ENCODE peak calls at places on chromosome 1, in seven cellular contexts. One of them, this sample, is unnamed.
A peak's percentile ranks its signal among the peaks of the same experiment; 100 is the strongest.

GRCh38 chr1:20211511-20211931 is 25.2 kb upstream of the PLA2G2C start:
- DNase-seq in PC-9: peak; percentile 95
- DNase-seq in AG10803: no peak
- DNase-seq in HFF-Myc: no peak
- DNase-seq in spleen: no peak
- DNase-seq in A549: peak; percentile 72
- DNase-seq in foreskin fibroblast: no peak
- DNase-seq in this sample: peak; percentile 46

GRCh38 chr1:165403835-165404482 is 41.0 kb downstream of the RXRG start:
- DNase-seq in HFF-Myc: no peak
- DNase-seq in AG10803: no peak
- DNase-seq in spleen: no peak
- DNase-seq in foreskin fibroblast: no peak
- DNase-seq in A549: peak; percentile 21
- DNase-seq in PC-9: no peak
- DNase-seq in this sample: peak; percentile 57

GRCh38 chr1:190478193-190479007 is 736 bp upstream of the BRINP3 start:
- DNase-seq in AG10803: no peak
- DNase-seq in spleen: no peak
- DNase-seq in HFF-Myc: no peak
- DNase-seq in foreskin fibroblast: no peak
- DNase-seq in PC-9: no peak
- DNase-seq in A549: peak; percentile 24
- DNase-seq in this sample: peak; percentile 16

GRCh38 chr1:179142889-179143299 is 61.0 kb downstream of the TOR3A start:
- DNase-seq in spleen: no peak
- DNase-seq in A549: peak; percentile 88
- DNase-seq in HFF-Myc: peak; percentile 94
- DNase-seq in AG10803: peak; percentile 98
- DNase-seq in PC-9: peak; percentile 93
- DNase-seq in foreskin fibroblast: peak; percentile 94
- DNase-seq in this sample: peak; percentile 51

GRCh38 chr1:213927897-213928296 is 59.9 kb upstream of the PROX1 start:
- DNase-seq in PC-9: no peak
- DNase-seq in spleen: no peak
- DNase-seq in foreskin fibroblast: no peak
- DNase-seq in HFF-Myc: no peak
- DNase-seq in AG10803: no peak
- DNase-seq in A549: no peak
- DNase-seq in this sample: no peak

GRCh38 chr1:28281608-28282425 is 22.5 kb downstream of the SESN2 start:
- DNase-seq in AG10803: no peak
- DNase-seq in spleen: no peak
- DNase-seq in foreskin fibroblast: no peak
- DNase-seq in PC-9: no peak
- DNase-seq in A549: no peak
- DNase-seq in HFF-Myc: no peak
- DNase-seq in this sample: no peak

GRCh38 chr1:198902616-198903140 is 263.8 kb downstream of the PTPRC start:
- DNase-seq in spleen: no peak
- DNase-seq in AG10803: no peak
- DNase-seq in foreskin fibroblast: no peak
- DNase-seq in A549: no peak
- DNase-seq in PC-9: no peak
- DNase-seq in HFF-Myc: no peak
- DNase-seq in this sample: no peak

GRCh38 chr1:81305997-81306452 is 494.7 kb upstream of the ADGRL2 start:
- DNase-seq in HFF-Myc: peak; percentile 3
- DNase-seq in foreskin fibroblast: peak; percentile 39
- DNase-seq in spleen: no peak
- DNase-seq in AG10803: peak; percentile 47
- DNase-seq in A549: peak; percentile 45
- DNase-seq in PC-9: no peak
- DNase-seq in this sample: peak; percentile 11

GRCh38 chr1:99994496-99994895 is 24.7 kb downstream of the SLC35A3 start:
- DNase-seq in AG10803: no peak
- DNase-seq in foreskin fibroblast: no peak
- DNase-seq in A549: no peak
- DNase-seq in HFF-Myc: no peak
- DNase-seq in PC-9: no peak
- DNase-seq in spleen: no peak
- DNase-seq in this sample: no peak

GRCh38 chr1:155729031-155729898 is 40.4 kb downstream of the DAP3 start:
- DNase-seq in AG10803: peak; percentile 72
- DNase-seq in foreskin fibroblast: peak; percentile 52
- DNase-seq in PC-9: no peak
- DNase-seq in HFF-Myc: peak; percentile 52
- DNase-seq in A549: peak; percentile 81
- DNase-seq in spleen: no peak
- DNase-seq in this sample: peak; percentile 58

GRCh38 chr1:53334312-53334711 is 6.4 kb upstream of the LRP8 start:
- DNase-seq in A549: no peak
- DNase-seq in foreskin fibroblast: no peak
- DNase-seq in AG10803: no peak
- DNase-seq in PC-9: no peak
- DNase-seq in spleen: peak; percentile 17
- DNase-seq in HFF-Myc: no peak
- DNase-seq in this sample: no peak

GRCh38 chr1:13618483-13618882 is 34.9 kb downstream of the PDPN start:
- DNase-seq in HFF-Myc: no peak
- DNase-seq in PC-9: no peak
- DNase-seq in foreskin fibroblast: no peak
- DNase-seq in spleen: no peak
- DNase-seq in AG10803: no peak
- DNase-seq in A549: no peak
- DNase-seq in this sample: no peak

GRCh38 chr1:202860744-202861419 is 28.1 kb downstream of the RABIF start:
- DNase-seq in spleen: peak; percentile 80
- DNase-seq in A549: peak; percentile 57
- DNase-seq in AG10803: no peak
- DNase-seq in PC-9: peak; percentile 94
- DNase-seq in foreskin fibroblast: peak; percentile 19
- DNase-seq in HFF-Myc: no peak
- DNase-seq in this sample: peak; percentile 85

GRCh38 chr1:28893403-28894102 is 20.8 kb upstream of the EPB41 start:
- DNase-seq in foreskin fibroblast: peak; percentile 77
- DNase-seq in spleen: peak; percentile 51
- DNase-seq in PC-9: no peak
- DNase-seq in A549: no peak
- DNase-seq in HFF-Myc: peak; percentile 58
- DNase-seq in AG10803: peak; percentile 66
- DNase-seq in this sample: no peak

GRCh38 chr1:80536464-80536863 is 1264.3 kb upstream of the ADGRL2 start:
- DNase-seq in A549: no peak
- DNase-seq in foreskin fibroblast: no peak
- DNase-seq in spleen: no peak
- DNase-seq in PC-9: no peak
- DNase-seq in AG10803: no peak
- DNase-seq in HFF-Myc: no peak
- DNase-seq in this sample: no peak

GRCh38 chr1:30805301-30806003 is 47.9 kb upstream of the LAPTM5 start:
- DNase-seq in PC-9: no peak
- DNase-seq in foreskin fibroblast: no peak
- DNase-seq in HFF-Myc: no peak
- DNase-seq in spleen: no peak
- DNase-seq in AG10803: no peak
- DNase-seq in A549: no peak
- DNase-seq in this sample: no peak

GRCh38 chr1:209095627-209096595 is 487.6 kb upstream of the CAMK1G start:
- DNase-seq in foreskin fibroblast: peak; percentile 63
- DNase-seq in HFF-Myc: peak; percentile 63
- DNase-seq in PC-9: peak; percentile 57
- DNase-seq in AG10803: peak; percentile 88
- DNase-seq in spleen: no peak
- DNase-seq in A549: peak; percentile 64
- DNase-seq in this sample: peak; percentile 52

GRCh38 chr1:160429702-160430535 is 29.6 kb downstream of the VANGL2 start:
- DNase-seq in A549: no peak
- DNase-seq in AG10803: no peak
- DNase-seq in spleen: no peak
- DNase-seq in PC-9: no peak
- DNase-seq in foreskin fibroblast: no peak
- DNase-seq in HFF-Myc: no peak
- DNase-seq in this sample: no peak

DNA sequence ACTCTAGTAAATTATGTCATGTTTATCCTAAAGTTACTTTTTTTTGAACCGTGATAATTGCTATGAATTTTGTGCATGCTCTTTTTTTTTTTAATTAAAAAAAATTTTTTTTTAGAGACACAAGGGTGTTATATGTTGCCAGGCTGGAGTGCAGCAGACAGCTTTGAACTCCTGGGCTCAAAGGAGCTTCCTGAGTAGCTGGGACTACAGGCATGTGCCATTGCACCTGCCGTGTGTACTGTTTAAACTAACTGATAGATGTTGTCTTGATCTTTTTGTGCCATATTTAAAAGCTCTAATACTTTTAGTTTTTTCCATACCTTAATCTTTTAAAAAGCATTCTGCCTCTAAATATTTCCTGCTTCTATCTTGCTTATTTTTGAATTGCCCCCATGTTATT is 60.7 kb downstream of the KIF1B start:
- DNase-seq in HFF-Myc: no peak
- DNase-seq in PC-9: no peak
- DNase-seq in foreskin fibroblast: no peak
- DNase-seq in spleen: no peak
- DNase-seq in A549: no peak
- DNase-seq in AG10803: no peak
- DNase-seq in this sample: no peak
- TF ChIP-seq CTCF in HFF-Myc: no peak
- TF ChIP-seq CTCF in PC-9: no peak
- TF ChIP-seq CTCF in foreskin fibroblast: no peak
- TF ChIP-seq CTCF in spleen: no peak
- TF ChIP-seq CTCF in A549: no peak
- TF ChIP-seq CTCF in AG10803: no peak
- TF ChIP-seq CTCF in this sample: no peak

GRCh38 chr1:230407351-230407750 is 18.8 kb downstream of the PGBD5 start:
- DNase-seq in A549: peak; percentile 17
- DNase-seq in AG10803: no peak
- DNase-seq in foreskin fibroblast: no peak
- DNase-seq in HFF-Myc: no peak
- DNase-seq in PC-9: no peak
- DNase-seq in spleen: no peak
- DNase-seq in this sample: no peak

GRCh38 chr1:230400007-230400344 is 26.2 kb downstream of the PGBD5 start:
- DNase-seq in PC-9: no peak
- DNase-seq in foreskin fibroblast: no peak
- DNase-seq in HFF-Myc: no peak
- DNase-seq in spleen: no peak
- DNase-seq in AG10803: no peak
- DNase-seq in A549: no peak
- DNase-seq in this sample: no peak

GRCh38 chr1:230401763-230402294 is 24.3 kb downstream of the PGBD5 start:
- DNase-seq in A549: no peak
- DNase-seq in AG10803: peak; percentile 73
- DNase-seq in PC-9: no peak
- DNase-seq in spleen: no peak
- DNase-seq in HFF-Myc: no peak
- DNase-seq in foreskin fibroblast: no peak
- DNase-seq in this sample: no peak

GRCh38 chr1:230401096-230401495 is 25.0 kb downstream of the PGBD5 start:
- DNase-seq in HFF-Myc: no peak
- DNase-seq in AG10803: no peak
- DNase-seq in foreskin fibroblast: no peak
- DNase-seq in PC-9: no peak
- DNase-seq in spleen: no peak
- DNase-seq in A549: no peak
- DNase-seq in this sample: no peak

GRCh38 chr1:230403442-230403841 is 22.7 kb downstream of the PGBD5 start:
- DNase-seq in A549: no peak
- DNase-seq in PC-9: no peak
- DNase-seq in foreskin fibroblast: no peak
- DNase-seq in spleen: no peak
- DNase-seq in AG10803: no peak
- DNase-seq in HFF-Myc: no peak
- DNase-seq in this sample: no peak
- TF ChIP-seq CTCF in A549: no peak
- TF ChIP-seq CTCF in PC-9: no peak
- TF ChIP-seq CTCF in foreskin fibroblast: no peak
- TF ChIP-seq CTCF in spleen: no peak
- TF ChIP-seq CTCF in AG10803: no peak
- TF ChIP-seq CTCF in HFF-Myc: no peak
- TF ChIP-seq CTCF in this sample: no peak

DNA sequence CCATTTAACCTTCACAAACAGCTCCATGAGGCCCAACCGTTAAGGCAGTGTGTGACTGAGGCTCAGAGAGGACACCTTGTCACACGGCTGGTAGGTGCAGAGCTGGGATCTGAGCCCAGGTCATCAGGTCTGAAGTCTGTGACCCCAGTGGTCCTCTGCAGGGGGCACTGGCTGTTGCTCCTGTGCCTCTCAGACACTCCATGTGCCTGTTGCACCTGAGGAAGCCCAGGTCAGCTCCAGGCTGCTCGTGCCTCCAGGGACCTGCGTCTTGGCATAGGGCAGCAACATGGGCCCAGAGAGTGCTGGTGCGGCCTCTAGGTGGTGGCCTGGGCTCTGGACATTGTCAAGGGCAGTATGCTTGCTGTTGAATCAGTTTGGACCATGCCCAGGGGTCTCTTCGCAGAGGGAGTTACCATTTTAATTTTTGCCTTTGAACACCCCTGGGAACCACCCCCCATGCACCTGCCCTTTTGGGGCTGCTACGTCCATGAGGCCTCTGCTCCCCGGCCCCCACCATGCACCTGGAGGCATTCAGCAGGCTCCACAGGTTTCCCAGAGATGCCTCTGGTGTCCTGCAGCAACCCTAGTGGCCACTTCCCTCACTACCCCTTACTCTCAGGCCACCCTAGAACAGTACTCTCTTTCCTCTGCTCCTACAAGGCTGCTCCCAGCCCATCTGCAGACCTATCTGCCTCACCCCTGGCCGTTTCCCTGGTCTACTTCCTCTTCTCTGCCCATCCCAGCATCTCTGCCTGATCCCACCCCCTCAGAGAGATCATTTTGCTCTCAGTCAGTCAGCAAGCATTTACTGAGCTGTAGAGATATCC is 25.2 kb upstream of the EPS8L3 start:
- DNase-seq in A549: peak; percentile 65
- DNase-seq in AG10803: no peak
- DNase-seq in HFF-Myc: no peak
- DNase-seq in spleen: peak; percentile 74
- DNase-seq in PC-9: peak; percentile 84
- DNase-seq in foreskin fibroblast: no peak
- DNase-seq in this sample: peak; percentile 35
- TF ChIP-seq CTCF in A549: peak; percentile 18
- TF ChIP-seq CTCF in AG10803: peak; percentile 52
- TF ChIP-seq CTCF in HFF-Myc: peak; percentile 46
- TF ChIP-seq CTCF in spleen: no peak
- TF ChIP-seq CTCF in PC-9: peak; percentile 72
- TF ChIP-seq CTCF in foreskin fibroblast: peak; percentile 42
- TF ChIP-seq CTCF in this sample: no peak

DNA sequence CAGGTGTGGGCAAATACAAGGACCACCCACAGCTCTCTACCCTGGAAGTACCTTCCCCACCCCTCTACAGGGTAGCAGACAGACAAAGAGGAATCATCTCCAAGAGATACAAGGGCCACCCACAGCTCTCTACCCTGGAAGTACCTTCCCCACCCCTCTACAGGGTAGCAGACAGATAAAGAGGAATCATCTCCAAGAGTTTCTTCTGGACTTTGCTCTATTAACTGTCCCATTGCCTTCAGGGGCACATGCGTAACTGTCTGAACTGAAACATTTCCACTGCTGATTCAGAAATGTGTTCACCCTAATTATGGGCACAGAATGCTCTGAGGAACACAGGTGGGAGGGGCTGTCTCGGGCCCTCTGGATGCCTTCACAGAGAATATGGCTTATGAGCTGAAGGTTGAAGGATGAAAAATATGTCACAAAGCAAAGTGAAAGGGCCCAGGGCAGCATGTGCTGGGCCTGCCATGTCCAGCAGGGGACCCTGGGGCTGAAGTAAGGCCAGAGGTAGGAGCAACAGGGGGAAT is 43.9 kb downstream of the ZNF281 start:
- DNase-seq in PC-9: no peak
- DNase-seq in spleen: no peak
- DNase-seq in foreskin fibroblast: no peak
- DNase-seq in HFF-Myc: no peak
- DNase-seq in A549: peak; percentile 85
- DNase-seq in AG10803: no peak
- DNase-seq in this sample: no peak
- TF ChIP-seq CTCF in PC-9: no peak
- TF ChIP-seq CTCF in spleen: no peak
- TF ChIP-seq CTCF in foreskin fibroblast: no peak
- TF ChIP-seq CTCF in HFF-Myc: no peak
- TF ChIP-seq CTCF in A549: no peak
- TF ChIP-seq CTCF in AG10803: no peak
- TF ChIP-seq CTCF in this sample: no peak